ENCODE peak calls at places on chromosomes 16 and 17, in six cellular contexts. One of them, this sample, is unnamed.

GRCh38 chr17:42989726-42990652 is 8.2 kb upstream of the RPL27 start:
- DNase-seq in cardiac muscle cell: no peak
- DNase-seq in PC-9: peak
- DNase-seq in OCI-LY7: no peak
- DNase-seq in WERI-Rb-1: no peak
- DNase-seq in GM12865: no peak
- DNase-seq in this sample: no peak

GRCh38 chr17:50914510-50914849 is 48.3 kb upstream of the TOB1 start:
- DNase-seq in WERI-Rb-1: no peak
- DNase-seq in PC-9: no peak
- DNase-seq in cardiac muscle cell: no peak
- DNase-seq in OCI-LY7: no peak
- DNase-seq in GM12865: no peak
- DNase-seq in this sample: no peak

GRCh38 chr17:72978593-72979218 is 113.8 kb downstream of the SLC39A11 start:
- DNase-seq in cardiac muscle cell: peak
- DNase-seq in GM12865: no peak
- DNase-seq in WERI-Rb-1: no peak
- DNase-seq in PC-9: no peak
- DNase-seq in OCI-LY7: no peak
- DNase-seq in this sample: no peak

GRCh38 chr16:12002447-12003006 is 26.0 kb downstream of the SNX29 start:
- DNase-seq in cardiac muscle cell: peak
- DNase-seq in PC-9: no peak
- DNase-seq in GM12865: no peak
- DNase-seq in OCI-LY7: no peak
- DNase-seq in WERI-Rb-1: peak
- DNase-seq in this sample: no peak

GRCh38 chr17:74430385-74430705 is 1.5 kb upstream of the GPRC5C start:
- DNase-seq in OCI-LY7: no peak
- DNase-seq in WERI-Rb-1: no peak
- DNase-seq in GM12865: no peak
- DNase-seq in PC-9: no peak
- DNase-seq in cardiac muscle cell: no peak
- DNase-seq in this sample: no peak

GRCh38 chr17:1069847-1070246 is 72.9 kb downstream of the TIMM22 start:
- DNase-seq in PC-9: no peak
- DNase-seq in GM12865: no peak
- DNase-seq in OCI-LY7: no peak
- DNase-seq in WERI-Rb-1: no peak
- DNase-seq in cardiac muscle cell: no peak
- DNase-seq in this sample: no peak

GRCh38 chr16:26859086-26859485 is 207.6 kb upstream of the C16orf82 start:
- DNase-seq in cardiac muscle cell: no peak
- DNase-seq in WERI-Rb-1: no peak
- DNase-seq in GM12865: no peak
- DNase-seq in PC-9: no peak
- DNase-seq in OCI-LY7: no peak
- DNase-seq in this sample: no peak

GRCh38 chr16:1791943-1792812 is 1.3 kb downstream of the IGFALS start:
- DNase-seq in GM12865: no peak
- DNase-seq in cardiac muscle cell: no peak
- DNase-seq in OCI-LY7: no peak
- DNase-seq in PC-9: no peak
- DNase-seq in WERI-Rb-1: no peak
- DNase-seq in this sample: no peak

GRCh38 chr17:35257080-35257701 is 14.3 kb downstream of the SLFN5 start:
- DNase-seq in cardiac muscle cell: peak
- DNase-seq in OCI-LY7: no peak
- DNase-seq in GM12865: no peak
- DNase-seq in PC-9: peak
- DNase-seq in WERI-Rb-1: no peak
- DNase-seq in this sample: no peak

GRCh38 chr17:29089601-29090044 is 46.7 kb downstream of the PIPOX start:
- DNase-seq in PC-9: no peak
- DNase-seq in GM12865: no peak
- DNase-seq in OCI-LY7: no peak
- DNase-seq in WERI-Rb-1: no peak
- DNase-seq in cardiac muscle cell: no peak
- DNase-seq in this sample: no peak

GRCh38 chr17:74042744-74043486 is 160.6 kb upstream of the RPL38 start:
- DNase-seq in WERI-Rb-1: peak
- DNase-seq in PC-9: peak
- DNase-seq in GM12865: peak
- DNase-seq in cardiac muscle cell: peak
- DNase-seq in OCI-LY7: no peak
- DNase-seq in this sample: no peak

GRCh38 chr17:76138234-76138895 is 2.7 kb downstream of the FOXJ1 start:
- DNase-seq in cardiac muscle cell: no peak
- DNase-seq in OCI-LY7: no peak
- DNase-seq in WERI-Rb-1: peak
- DNase-seq in GM12865: no peak
- DNase-seq in PC-9: no peak
- DNase-seq in this sample: peak

GRCh38 chr16:11667221-11667823 is 933 bp upstream of the SNN start:
- DNase-seq in GM12865: no peak
- DNase-seq in PC-9: no peak
- DNase-seq in OCI-LY7: no peak
- DNase-seq in cardiac muscle cell: no peak
- DNase-seq in WERI-Rb-1: no peak
- DNase-seq in this sample: no peak

GRCh38 chr17:8005357-8005756 is 2.9 kb downstream of the GUCY2D start:
- DNase-seq in OCI-LY7: no peak
- DNase-seq in cardiac muscle cell: no peak
- DNase-seq in GM12865: no peak
- DNase-seq in WERI-Rb-1: no peak
- DNase-seq in PC-9: no peak
- DNase-seq in this sample: no peak

GRCh38 chr16:89511352-89511751 is 3.1 kb downstream of the SPG7 start:
- DNase-seq in GM12865: no peak
- DNase-seq in PC-9: no peak
- DNase-seq in WERI-Rb-1: no peak
- DNase-seq in OCI-LY7: no peak
- DNase-seq in cardiac muscle cell: no peak
- DNase-seq in this sample: no peak

GRCh38 chr16:80014241-80014939 is 413.9 kb upstream of the MAF start:
- DNase-seq in GM12865: no peak
- DNase-seq in cardiac muscle cell: no peak
- DNase-seq in OCI-LY7: no peak
- DNase-seq in WERI-Rb-1: no peak
- DNase-seq in PC-9: peak
- DNase-seq in this sample: no peak

GRCh38 chr17:11241611-11242226 is 706 bp downstream of the SHISA6 start:
- DNase-seq in WERI-Rb-1: peak
- DNase-seq in OCI-LY7: no peak
- DNase-seq in GM12865: no peak
- DNase-seq in PC-9: no peak
- DNase-seq in cardiac muscle cell: no peak
- DNase-seq in this sample: no peak

GRCh38 chr16:84298376-84298899 is 3.8 kb downstream of the WFDC1 start:
- DNase-seq in OCI-LY7: no peak
- DNase-seq in PC-9: no peak
- DNase-seq in GM12865: no peak
- DNase-seq in cardiac muscle cell: no peak
- DNase-seq in WERI-Rb-1: no peak
- DNase-seq in this sample: no peak

GRCh38 chr17:43371227-43371821 is 27.5 kb upstream of the ARL4D start:
- DNase-seq in GM12865: peak
- DNase-seq in cardiac muscle cell: no peak
- DNase-seq in PC-9: no peak
- DNase-seq in WERI-Rb-1: no peak
- DNase-seq in OCI-LY7: no peak
- DNase-seq in this sample: no peak

GRCh38 chr17:43545383-43545632 is 832 bp downstream of the ETV4 start:
- DNase-seq in PC-9: no peak
- DNase-seq in OCI-LY7: no peak
- DNase-seq in WERI-Rb-1: no peak
- DNase-seq in cardiac muscle cell: peak
- DNase-seq in GM12865: no peak
- DNase-seq in this sample: no peak

GRCh38 chr16:27704252-27704651 is 154.3 kb downstream of the KATNIP start:
- DNase-seq in PC-9: no peak
- DNase-seq in WERI-Rb-1: no peak
- DNase-seq in OCI-LY7: no peak
- DNase-seq in GM12865: no peak
- DNase-seq in cardiac muscle cell: no peak
- DNase-seq in this sample: no peak

GRCh38 chr17:78735832-78736525 is 46.1 kb downstream of the CYTH1 start:
- DNase-seq in PC-9: peak
- DNase-seq in WERI-Rb-1: no peak
- DNase-seq in GM12865: peak
- DNase-seq in OCI-LY7: peak
- DNase-seq in cardiac muscle cell: no peak
- DNase-seq in this sample: no peak

GRCh38 chr17:16287563-16288027 is 65.7 kb downstream of the CENPV start:
- DNase-seq in cardiac muscle cell: peak
- DNase-seq in PC-9: peak
- DNase-seq in GM12865: peak
- DNase-seq in WERI-Rb-1: no peak
- DNase-seq in OCI-LY7: peak
- DNase-seq in this sample: peak

GRCh38 chr16:81774348-81774747 is 4.7 kb upstream of the PLCG2 start:
- DNase-seq in PC-9: no peak
- DNase-seq in OCI-LY7: peak
- DNase-seq in GM12865: peak
- DNase-seq in WERI-Rb-1: no peak
- DNase-seq in cardiac muscle cell: no peak
- DNase-seq in this sample: no peak

GRCh38 chr17:60602871-60603270 is 2.9 kb downstream of the PPM1D start:
- DNase-seq in WERI-Rb-1: no peak
- DNase-seq in GM12865: no peak
- DNase-seq in PC-9: no peak
- DNase-seq in OCI-LY7: no peak
- DNase-seq in cardiac muscle cell: no peak
- DNase-seq in this sample: no peak

GRCh38 chr17:60599620-60600489 is at the start of gene PPM1D:
- DNase-seq in WERI-Rb-1: peak
- DNase-seq in cardiac muscle cell: peak
- DNase-seq in PC-9: peak
- DNase-seq in GM12865: peak
- DNase-seq in OCI-LY7: peak
- DNase-seq in this sample: peak

GRCh38 chr17:60600490-60601431 is 768 bp downstream of the PPM1D start:
- DNase-seq in PC-9: peak
- DNase-seq in GM12865: peak
- DNase-seq in OCI-LY7: peak
- DNase-seq in cardiac muscle cell: peak
- DNase-seq in WERI-Rb-1: peak
- DNase-seq in this sample: peak

GRCh38 chr17:60602385-60602742 is 2.4 kb downstream of the PPM1D start:
- DNase-seq in GM12865: no peak
- DNase-seq in OCI-LY7: no peak
- DNase-seq in cardiac muscle cell: peak
- DNase-seq in PC-9: no peak
- DNase-seq in WERI-Rb-1: no peak
- DNase-seq in this sample: no peak

GRCh38 chr17:60601443-60602384 is 1.7 kb downstream of the PPM1D start:
- DNase-seq in PC-9: peak
- DNase-seq in OCI-LY7: peak
- DNase-seq in cardiac muscle cell: peak
- DNase-seq in GM12865: peak
- DNase-seq in WERI-Rb-1: peak
- DNase-seq in this sample: peak
- TF ChIP-seq CTCF in PC-9: peak
- TF ChIP-seq CTCF in OCI-LY7: peak
- TF ChIP-seq CTCF in cardiac muscle cell: no peak
- TF ChIP-seq CTCF in GM12865: no peak
- TF ChIP-seq CTCF in WERI-Rb-1: no peak
- TF ChIP-seq CTCF in this sample: no peak

GRCh38 chr17:82424001-82424862 is 5.8 kb upstream of the OGFOD3 start:
- DNase-seq in PC-9: no peak
- DNase-seq in cardiac muscle cell: peak
- DNase-seq in OCI-LY7: peak
- DNase-seq in WERI-Rb-1: peak
- DNase-seq in GM12865: peak
- DNase-seq in this sample: peak
- TF ChIP-seq CTCF in PC-9: peak
- TF ChIP-seq CTCF in cardiac muscle cell: peak
- TF ChIP-seq CTCF in OCI-LY7: peak
- TF ChIP-seq CTCF in WERI-Rb-1: peak
- TF ChIP-seq CTCF in GM12865: peak
- TF ChIP-seq CTCF in this sample: peak

GRCh38 chr17:69874220-69874670 is 200.8 kb upstream of the KCNJ16 start:
- DNase-seq in OCI-LY7: no peak
- DNase-seq in GM12865: no peak
- DNase-seq in WERI-Rb-1: no peak
- DNase-seq in PC-9: peak
- DNase-seq in cardiac muscle cell: peak
- DNase-seq in this sample: no peak

GRCh38 chr17:69871318-69871717 is 203.7 kb upstream of the KCNJ16 start:
- DNase-seq in WERI-Rb-1: no peak
- DNase-seq in OCI-LY7: no peak
- DNase-seq in cardiac muscle cell: no peak
- DNase-seq in PC-9: no peak
- DNase-seq in GM12865: no peak
- DNase-seq in this sample: no peak

GRCh38 chr17:69870751-69871199 is 204.2 kb upstream of the KCNJ16 start:
- DNase-seq in cardiac muscle cell: peak
- DNase-seq in PC-9: no peak
- DNase-seq in WERI-Rb-1: no peak
- DNase-seq in OCI-LY7: no peak
- DNase-seq in GM12865: no peak
- DNase-seq in this sample: no peak

GRCh38 chr17:69870091-69870530 is 204.9 kb upstream of the KCNJ16 start:
- DNase-seq in OCI-LY7: peak
- DNase-seq in cardiac muscle cell: peak
- DNase-seq in PC-9: peak
- DNase-seq in GM12865: peak
- DNase-seq in WERI-Rb-1: no peak
- DNase-seq in this sample: no peak

GRCh38 chr17:69872675-69873262 is 202.3 kb upstream of the KCNJ16 start:
- DNase-seq in GM12865: no peak
- DNase-seq in PC-9: no peak
- DNase-seq in OCI-LY7: no peak
- DNase-seq in WERI-Rb-1: no peak
- DNase-seq in cardiac muscle cell: no peak
- DNase-seq in this sample: no peak
- TF ChIP-seq CTCF in GM12865: no peak
- TF ChIP-seq CTCF in PC-9: no peak
- TF ChIP-seq CTCF in OCI-LY7: no peak
- TF ChIP-seq CTCF in WERI-Rb-1: no peak
- TF ChIP-seq CTCF in cardiac muscle cell: no peak
- TF ChIP-seq CTCF in this sample: no peak

DNA sequence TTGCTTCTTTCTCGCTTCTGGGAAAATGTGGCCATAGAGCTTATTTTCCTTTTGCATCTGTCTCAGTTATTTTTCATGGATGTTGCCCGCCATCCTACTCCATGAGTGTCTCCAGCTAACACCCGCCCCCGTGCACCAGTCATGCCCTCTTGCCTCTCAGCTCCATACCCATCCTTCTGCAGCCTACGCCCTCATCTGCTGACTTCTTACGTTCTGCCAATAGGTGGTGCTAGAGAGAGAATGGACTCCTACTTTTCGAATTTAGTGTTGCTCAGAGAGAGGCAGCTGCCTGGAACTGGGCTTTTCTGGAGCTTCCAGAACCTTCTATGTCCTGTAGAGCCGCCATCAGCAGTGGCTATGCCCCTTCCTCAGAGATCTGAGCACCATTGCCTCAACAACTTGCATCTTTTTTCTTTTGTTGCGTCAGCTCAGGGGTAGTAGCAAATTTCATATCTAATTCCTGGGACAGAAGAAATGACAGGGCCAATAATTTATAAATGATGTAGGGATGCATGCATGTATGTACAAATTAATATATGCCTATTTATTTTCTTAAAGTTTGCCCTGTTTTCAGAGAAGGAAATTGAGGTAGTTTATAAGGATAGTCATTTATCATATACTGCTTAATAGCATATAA is 119.7 kb upstream of the MYOCD start:
- DNase-seq in WERI-Rb-1: peak
- DNase-seq in cardiac muscle cell: peak
- DNase-seq in PC-9: no peak
- DNase-seq in OCI-LY7: peak
- DNase-seq in GM12865: peak
- DNase-seq in this sample: peak
- TF ChIP-seq CTCF in WERI-Rb-1: peak
- TF ChIP-seq CTCF in cardiac muscle cell: peak
- TF ChIP-seq CTCF in PC-9: peak
- TF ChIP-seq CTCF in OCI-LY7: peak
- TF ChIP-seq CTCF in GM12865: peak
- TF ChIP-seq CTCF in this sample: peak

This sample was measured in GM13976.